ENCODE peak calls at places on chromosomes 6 and 20, in five cellular contexts. L, R, P, Y and N are unnamed samples.

GRCh38 chr20:47358052-47358671 is 1.7 kb upstream of the ZMYND8 start:
- DNase-seq in L (no peak), R (no peak), P (no peak), Y (no peak), N (no peak)

GRCh38 chr20:49481116-49481515 is 1.4 kb downstream of the KCNB1 start:
- DNase-seq in L (no peak), R (no peak), P (no peak), Y (no peak), N (no peak)

GRCh38 chr20:46200582-46201570 is 82.8 kb downstream of the CD40 start:
- DNase-seq in L (no peak), R (no peak), P (no peak), Y (no peak), N (no peak)

GRCh38 chr6:131136021-131136847 is 967 bp downstream of the AKAP7 start:
- DNase-seq in L (no peak), R (no peak), P (peak), Y (no peak), N (no peak)

GRCh38 chr6:25311251-25311910 is 32.2 kb downstream of the CARMIL1 start:
- DNase-seq in L (no peak), R (no peak), P (no peak), Y (no peak), N (no peak)

GRCh38 chr6:151379933-151380847 is 11.2 kb downstream of the ZBTB2 start:
- DNase-seq in L (no peak), R (no peak), P (no peak), Y (no peak), N (no peak)

GRCh38 chr20:31972481-31973386 is 4.8 kb downstream of the XKR7 start:
- DNase-seq in L (no peak), R (no peak), P (no peak), Y (no peak), N (no peak)

GRCh38 chr20:25277051-25277801 is 29.3 kb downstream of the PYGB start:
- DNase-seq in L (no peak), R (no peak), P (no peak), Y (peak), N (peak)

GRCh38 chr6:6614096-6614964 is 25.8 kb downstream of the LY86 start:
- DNase-seq in L (no peak), R (no peak), P (no peak), Y (no peak), N (no peak)

GRCh38 chr6:27604986-27605385 is 132.1 kb upstream of the ZNF184 start:
- DNase-seq in L (no peak), R (no peak), P (no peak), Y (no peak), N (no peak)

GRCh38 chr6:108896111-108896661 is 48.0 kb downstream of the ARMC2 start:
- DNase-seq in L (no peak), R (no peak), P (peak), Y (no peak), N (no peak)

GRCh38 chr6:52664185-52664990 is 6.5 kb upstream of the TMEM14A start:
- DNase-seq in L (peak), R (peak), P (peak), Y (peak), N (peak)